ENCODE peak calls at places on chromosomes 4 and X, in five cellular contexts. X, E, O, I and L are unnamed samples.

GRCh38 chrX:39427492-39428289 is 626.4 kb downstream of the MID1IP1 start:
- DNase-seq in I (no peak), X (no peak), O (no peak), E (peak; percentile 57), L (no peak)

GRCh38 chr4:60565558-60565957 is 634.6 kb upstream of the ADGRL3 start:
- DNase-seq in O (no peak), E (no peak), I (no peak), X (no peak), L (no peak)

GRCh38 chr4:122017296-122017695 is 65.4 kb upstream of the TRPC3 start:
- DNase-seq in I (no peak), O (no peak), E (no peak), X (no peak), L (no peak)

GRCh38 chr4:62806786-62807185 is 1602.5 kb downstream of the TECRL start:
- DNase-seq in O (no peak), X (no peak), E (no peak), I (no peak), L (no peak)

GRCh38 chr4:67522851-67523671 is 22.2 kb downstream of the CENPC start:
- DNase-seq in E (no peak), I (no peak), O (no peak), X (no peak), L (no peak)

GRCh38 chr4:972651-973424 is 531 bp downstream of the DGKQ start:
- DNase-seq in X (peak; percentile 88), E (peak; percentile 39), I (peak; percentile 35), O (no peak), L (no peak)

GRCh38 chrX:13215729-13216128 is 104.1 kb downstream of the ATXN3L start:
- DNase-seq in I (no peak), X (no peak), E (no peak), O (no peak), L (no peak)

GRCh38 chr4:153467154-153467896 is 1.2 kb downstream of the TMEM131L start:
- DNase-seq in I (peak; percentile 93), X (peak; percentile 93), E (peak; percentile 64), O (no peak), L (no peak)

GRCh38 chrX:40727599-40728252 is 7.6 kb downstream of the MED14 start:
- DNase-seq in E (no peak), O (no peak), X (no peak), I (no peak), L (no peak)

GRCh38 chr4:185217390-185217985 is 8.1 kb downstream of the SNX25 start:
- DNase-seq in I (no peak), X (no peak), E (no peak), O (no peak), L (no peak)

GRCh38 chrX:68511255-68511654 is 12.4 kb downstream of the YIPF6 start:
- DNase-seq in E (peak; percentile 32), X (no peak), O (no peak), I (no peak), L (no peak)

GRCh38 chr4:32499176-32499575 is 1779.0 kb downstream of the PCDH7 start:
- DNase-seq in E (no peak), X (no peak), O (no peak), I (no peak), L (no peak)

GRCh38 chr4:84887824-84888223 is 78.7 kb downstream of the WDFY3 start:
- DNase-seq in O (no peak), X (no peak), E (peak; percentile 18), I (no peak), L (no peak)

GRCh38 chrX:120604359-120604782 is 470 bp downstream of the MCTS1 start:
- DNase-seq in E (peak; percentile 25), O (no peak), I (no peak), X (no peak), L (no peak)

GRCh38 chr4:17807446-17807845 is 3.1 kb downstream of the DCAF16 start:
- DNase-seq in X (no peak), I (no peak), O (no peak), E (no peak), L (no peak)

GRCh38 chr4:138242076-138242829 is at the start of gene SLC7A11:
- DNase-seq in I (peak; percentile 27), O (no peak), X (no peak), E (peak; percentile 98), L (no peak)

GRCh38 chrX:110178179-110178865 is 139.6 kb downstream of the AMMECR1 start:
- DNase-seq in I (no peak), O (no peak), E (no peak), X (no peak), L (no peak)

GRCh38 chrX:39893417-39894338 is 204.1 kb downstream of the BCOR start:
- DNase-seq in X (no peak), O (no peak), E (no peak), I (no peak), L (no peak)

GRCh38 chr4:5133201-5133600 is 81.9 kb downstream of the STK32B start:
- DNase-seq in O (no peak), I (no peak), E (no peak), X (no peak), L (no peak)

GRCh38 chrX:19156223-19156622 is 34.0 kb upstream of the ADGRG2 start:
- DNase-seq in O (no peak), I (no peak), X (no peak), E (peak; percentile 10), L (no peak)

GRCh38 chr4:125016892-125017299 is 297.9 kb upstream of the FAT4 start:
- DNase-seq in O (no peak), I (no peak), E (no peak), X (peak; percentile 27), L (no peak)

GRCh38 chr4:176778063-176778462 is 14.7 kb downstream of the VEGFC start:
- DNase-seq in I (no peak), E (peak; percentile 40), O (no peak), X (no peak), L (no peak)

GRCh38 chrX:4150259-4150658 is 436.8 kb upstream of the PRKX start:
- DNase-seq in O (no peak), I (no peak), E (no peak), X (no peak), L (no peak)

GRCh38 chr4:129240816-129241215 is 144.9 kb downstream of the C4orf33 start:
- DNase-seq in X (no peak), E (no peak), O (no peak), I (no peak), L (no peak)

GRCh38 chrX:105477351-105477750 is 256.9 kb upstream of the TEX13A start:
- DNase-seq in O (no peak), I (no peak), E (peak; percentile 48), X (no peak), L (no peak)

GRCh38 chrX:7987160-7987992 is 60.2 kb upstream of the PNPLA4 start:
- DNase-seq in I (no peak), E (peak; percentile 32), O (no peak), X (no peak), L (no peak)

GRCh38 chrX:137479394-137479793 is 86.5 kb upstream of the ZIC3 start:
- DNase-seq in I (no peak), O (no peak), X (no peak), E (no peak), L (no peak)

GRCh38 chr4:66000500-66001117 is 330.3 kb upstream of the EPHA5 start:
- DNase-seq in I (no peak), E (no peak), X (no peak), O (no peak), L (no peak)

GRCh38 chrX:152943826-152944225 is 46.0 kb downstream of the ZNF185 start:
- DNase-seq in X (no peak), O (no peak), E (no peak), I (no peak), L (no peak)

GRCh38 chr4:55124337-55125076 is 888 bp downstream of the KDR start:
- DNase-seq in O (no peak), I (no peak), X (peak; percentile 54), E (no peak), L (no peak)

GRCh38 chr4:44046491-44046890 is 402.1 kb downstream of the KCTD8 start:
- DNase-seq in O (no peak), I (no peak), E (no peak), X (no peak), L (no peak)

GRCh38 chrX:70979136-70979762 is 48.4 kb upstream of the SLC7A3 start:
- DNase-seq in X (no peak), E (peak; percentile 19), I (no peak), O (no peak), L (no peak)
- H3K4me3 ChIP-seq in X (no peak overlapping the region), E (no peak overlapping the region), I (no peak overlapping the region), O (no peak overlapping the region), L (no peak overlapping the region)

GRCh38 chr4:3769642-3770184 is 3.5 kb downstream of the ADRA2C start:
- DNase-seq in X (no peak), E (no peak), O (no peak), I (no peak), L (no peak)
- H3K27ac ChIP-seq in X (no peak overlapping the region), E (no peak overlapping the region), O (no peak overlapping the region), I (no peak overlapping the region), L (no peak overlapping the region)

GRCh38 chr4:2672082-2672481 is 84.1 kb downstream of the TNIP2 start:
- DNase-seq in O (no peak), E (no peak), X (no peak), I (no peak), L (no peak)

GRCh38 chr4:2671267-2671895 is 84.8 kb downstream of the TNIP2 start:
- DNase-seq in E (peak; percentile 29), I (no peak), X (no peak), O (no peak), L (no peak)

GRCh38 chr4:2667428-2667827 is 88.7 kb downstream of the TNIP2 start:
- DNase-seq in I (no peak), O (no peak), X (no peak), E (no peak), L (no peak)

GRCh38 chr4:2672700-2673099 is 83.4 kb downstream of the TNIP2 start:
- DNase-seq in E (no peak), I (no peak), X (no peak), O (no peak), L (no peak)

DNA sequence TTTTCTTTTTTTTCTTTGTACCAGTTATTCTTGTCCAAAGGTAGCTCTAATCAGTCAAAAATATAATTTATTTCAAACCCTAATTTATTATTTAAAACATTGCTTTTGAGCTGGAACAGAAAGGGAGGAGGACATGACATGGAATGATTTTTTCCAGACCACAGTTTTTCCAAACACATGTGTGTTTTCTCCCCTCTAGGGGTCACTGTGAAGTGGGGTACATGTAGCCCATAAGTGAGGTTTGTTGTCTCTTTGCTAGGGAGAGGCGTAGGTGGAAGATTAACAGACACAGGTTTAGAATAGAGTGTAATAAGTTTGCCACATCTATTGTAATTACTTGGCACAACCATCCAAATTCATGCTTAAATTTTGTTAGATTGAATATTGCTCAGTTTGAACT is 83.0 kb downstream of the TNIP2 start:
- DNase-seq in E (no peak), O (no peak), I (no peak), X (no peak), L (no peak)
- H3K4me3 ChIP-seq in E (no peak overlapping the region), O (no peak overlapping the region), I (no peak overlapping the region), X (no peak overlapping the region), L (no peak overlapping the region)

GRCh38 chrX:107701493-107702121 is 73.3 kb downstream of the PRPS1 start:
- DNase-seq in X (no peak), E (no peak), O (no peak), I (no peak), L (no peak)

GRCh38 chrX:107700802-107701201 is 72.5 kb downstream of the PRPS1 start:
- DNase-seq in O (no peak), X (no peak), I (no peak), E (no peak), L (no peak)

GRCh38 chrX:107699611-107700010 is 71.3 kb downstream of the PRPS1 start:
- DNase-seq in X (no peak), I (no peak), O (no peak), E (no peak), L (no peak)

GRCh38 chrX:107704181-107704580 is 71.4 kb downstream of the TSC22D3 start:
- DNase-seq in E (no peak), X (no peak), I (no peak), O (no peak), L (no peak)

GRCh38 chrX:107700317-107700774 is 72.0 kb downstream of the PRPS1 start:
- DNase-seq in I (no peak), O (no peak), E (peak; percentile 56), X (no peak), L (no peak)
- H3K27ac ChIP-seq in I (peak overlapping the region; percentile 37), O (peak overlapping the region; percentile 82), E (peak overlapping the region; percentile 19), X (peak overlapping the region; percentile 91), L (peak overlapping the region; percentile 38)